ENCODE peak calls at places on chromosomes 5 and 9, in five cellular contexts. B is tibial nerve, P is mesenchymal stem cell, L is GM20000, V is left lobe of liver. E is an unnamed sample.

GRCh38 chr5:141521244-141521781 is 32.4 kb downstream of the PCDHGC5 start:
- DNase-seq in B (peak), L (no peak), V (no peak), P (peak), E (no peak)

GRCh38 chr9:16367605-16368424 is 502.7 kb downstream of the BNC2 start:
- DNase-seq in P (peak), B (no peak), V (no peak), L (no peak), E (no peak)

GRCh38 chr5:1511651-1512540 is 11.9 kb downstream of the LPCAT1 start:
- DNase-seq in B (no peak), V (peak), P (peak), L (peak), E (no peak)

GRCh38 chr5:118703241-118703640 is 285.1 kb downstream of the DTWD2 start:
- DNase-seq in P (no peak), V (no peak), B (no peak), L (no peak), E (no peak)

GRCh38 chr5:34499001-34499734 is 157.0 kb upstream of the RAI14 start:
- DNase-seq in B (no peak), V (no peak), P (peak), L (no peak), E (no peak)

GRCh38 chr9:85172001-85172978 is 502.8 kb downstream of the NTRK2 start:
- DNase-seq in P (no peak), V (no peak), B (peak), L (peak), E (no peak)

GRCh38 chr9:123999668-124000067 is 11.9 kb upstream of the LHX2 start:
- DNase-seq in B (no peak), V (no peak), P (no peak), L (peak), E (no peak)

GRCh38 chr5:53406630-53407316 is 73.7 kb upstream of the FST start:
- DNase-seq in V (no peak), L (no peak), B (no peak), P (peak), E (no peak)

GRCh38 chr9:36991516-36992134 is 42.4 kb downstream of the PAX5 start:
- DNase-seq in B (no peak), V (no peak), P (no peak), L (no peak), E (no peak)